ENCODE peak calls at places on chromosome 14, in six cellular contexts. One of them, this sample, is unnamed.

GRCh38 chr14:105938055-105938863 is 411.9 kb downstream of the TMEM121 start:
- DNase-seq in fibroblast of lung: no peak
- DNase-seq in fibroblast of pulmonary artery: no peak
- DNase-seq in mesothelial cell of epicardium: no peak
- DNase-seq in bronchial epithelial cell: no peak
- DNase-seq in CD8-positive, alpha-beta T cell: no peak
- DNase-seq in this sample: no peak

GRCh38 chr14:86015511-86015910 is 485.6 kb downstream of the FLRT2 start:
- DNase-seq in fibroblast of lung: peak; percentile 15
- DNase-seq in fibroblast of pulmonary artery: no peak
- DNase-seq in mesothelial cell of epicardium: no peak
- DNase-seq in bronchial epithelial cell: peak; percentile 8
- DNase-seq in CD8-positive, alpha-beta T cell: no peak
- DNase-seq in this sample: no peak

GRCh38 chr14:21902561-21903199 is 229.1 kb upstream of the OR4E1 start:
- DNase-seq in fibroblast of lung: no peak
- DNase-seq in fibroblast of pulmonary artery: no peak
- DNase-seq in mesothelial cell of epicardium: no peak
- DNase-seq in bronchial epithelial cell: no peak
- DNase-seq in CD8-positive, alpha-beta T cell: peak; percentile 3
- DNase-seq in this sample: peak; percentile 41

GRCh38 chr14:45251912-45252311 is 1.1 kb downstream of the MIS18BP1 start:
- DNase-seq in fibroblast of lung: peak; percentile 29
- DNase-seq in fibroblast of pulmonary artery: peak; percentile 35
- DNase-seq in mesothelial cell of epicardium: no peak
- DNase-seq in bronchial epithelial cell: peak; percentile 40
- DNase-seq in CD8-positive, alpha-beta T cell: no peak
- DNase-seq in this sample: no peak

GRCh38 chr14:92973265-92973797 is 50.4 kb downstream of the CHGA start:
- DNase-seq in fibroblast of lung: peak; percentile 56
- DNase-seq in fibroblast of pulmonary artery: peak; percentile 72
- DNase-seq in mesothelial cell of epicardium: no peak
- DNase-seq in bronchial epithelial cell: peak; percentile 33
- DNase-seq in CD8-positive, alpha-beta T cell: peak; percentile 9
- DNase-seq in this sample: peak; percentile 92

GRCh38 chr14:70731447-70732239 is 77.7 kb downstream of the MAP3K9 start:
- DNase-seq in fibroblast of lung: no peak
- DNase-seq in fibroblast of pulmonary artery: no peak
- DNase-seq in mesothelial cell of epicardium: no peak
- DNase-seq in bronchial epithelial cell: peak; percentile 83
- DNase-seq in CD8-positive, alpha-beta T cell: no peak
- DNase-seq in this sample: no peak

GRCh38 chr14:67620217-67620789 is 583 bp downstream of the ARG2 start:
- DNase-seq in fibroblast of lung: no peak
- DNase-seq in fibroblast of pulmonary artery: peak; percentile 7
- DNase-seq in mesothelial cell of epicardium: no peak
- DNase-seq in bronchial epithelial cell: peak; percentile 17
- DNase-seq in CD8-positive, alpha-beta T cell: no peak
- DNase-seq in this sample: peak; percentile 52

GRCh38 chr14:49594347-49595089 is 4.2 kb upstream of the LRR1 start:
- DNase-seq in fibroblast of lung: peak; percentile 74
- DNase-seq in fibroblast of pulmonary artery: peak; percentile 75
- DNase-seq in mesothelial cell of epicardium: no peak
- DNase-seq in bronchial epithelial cell: peak; percentile 43
- DNase-seq in CD8-positive, alpha-beta T cell: no peak
- DNase-seq in this sample: no peak

GRCh38 chr14:75454963-75455546 is 27.2 kb downstream of the JDP2 start:
- DNase-seq in fibroblast of lung: peak; percentile 77
- DNase-seq in fibroblast of pulmonary artery: peak; percentile 78
- DNase-seq in mesothelial cell of epicardium: no peak
- DNase-seq in bronchial epithelial cell: peak; percentile 29
- DNase-seq in CD8-positive, alpha-beta T cell: no peak
- DNase-seq in this sample: no peak

GRCh38 chr14:69980457-69981414 is 101.5 kb downstream of the SMOC1 start:
- DNase-seq in fibroblast of lung: no peak
- DNase-seq in fibroblast of pulmonary artery: no peak
- DNase-seq in mesothelial cell of epicardium: no peak
- DNase-seq in bronchial epithelial cell: peak; percentile 70
- DNase-seq in CD8-positive, alpha-beta T cell: no peak
- DNase-seq in this sample: no peak

GRCh38 chr14:104100171-104101085 is 14.9 kb downstream of the ASPG start:
- DNase-seq in fibroblast of lung: no peak
- DNase-seq in fibroblast of pulmonary artery: no peak
- DNase-seq in mesothelial cell of epicardium: no peak
- DNase-seq in bronchial epithelial cell: peak; percentile 33
- DNase-seq in CD8-positive, alpha-beta T cell: no peak
- DNase-seq in this sample: peak; percentile 17

GRCh38 chr14:104722938-104723650 is 935 bp upstream of the ADSS1 start:
- DNase-seq in fibroblast of lung: no peak
- DNase-seq in fibroblast of pulmonary artery: no peak
- DNase-seq in mesothelial cell of epicardium: no peak
- DNase-seq in bronchial epithelial cell: no peak
- DNase-seq in CD8-positive, alpha-beta T cell: no peak
- DNase-seq in this sample: no peak

GRCh38 chr14:65224799-65225198 is 122.5 kb upstream of the MAX start:
- DNase-seq in fibroblast of lung: no peak
- DNase-seq in fibroblast of pulmonary artery: peak; percentile 48
- DNase-seq in mesothelial cell of epicardium: no peak
- DNase-seq in bronchial epithelial cell: no peak
- DNase-seq in CD8-positive, alpha-beta T cell: no peak
- DNase-seq in this sample: peak; percentile 48

GRCh38 chr14:51079489-51079888 is 15.4 kb downstream of the TRIM9 start:
- DNase-seq in fibroblast of lung: no peak
- DNase-seq in fibroblast of pulmonary artery: no peak
- DNase-seq in mesothelial cell of epicardium: no peak
- DNase-seq in bronchial epithelial cell: peak; percentile 55
- DNase-seq in CD8-positive, alpha-beta T cell: no peak
- DNase-seq in this sample: no peak

GRCh38 chr14:103880334-103880985 is 33.1 kb upstream of the PPP1R13B start:
- DNase-seq in fibroblast of lung: peak; percentile 85
- DNase-seq in fibroblast of pulmonary artery: peak; percentile 79
- DNase-seq in mesothelial cell of epicardium: no peak
- DNase-seq in bronchial epithelial cell: peak; percentile 26
- DNase-seq in CD8-positive, alpha-beta T cell: no peak
- DNase-seq in this sample: no peak

GRCh38 chr14:43795600-43796228 is 711.4 kb downstream of the FSCB start:
- DNase-seq in fibroblast of lung: peak; percentile 46
- DNase-seq in fibroblast of pulmonary artery: peak; percentile 56
- DNase-seq in mesothelial cell of epicardium: no peak
- DNase-seq in bronchial epithelial cell: no peak
- DNase-seq in CD8-positive, alpha-beta T cell: no peak
- DNase-seq in this sample: no peak

GRCh38 chr14:27411021-27411420 is 813.2 kb upstream of the NOVA1 start:
- DNase-seq in fibroblast of lung: no peak
- DNase-seq in fibroblast of pulmonary artery: no peak
- DNase-seq in mesothelial cell of epicardium: no peak
- DNase-seq in bronchial epithelial cell: no peak
- DNase-seq in CD8-positive, alpha-beta T cell: no peak
- DNase-seq in this sample: no peak

GRCh38 chr14:29078810-29079522 is 312.4 kb downstream of the FOXG1 start:
- DNase-seq in fibroblast of lung: no peak
- DNase-seq in fibroblast of pulmonary artery: peak; percentile 24
- DNase-seq in mesothelial cell of epicardium: no peak
- DNase-seq in bronchial epithelial cell: no peak
- DNase-seq in CD8-positive, alpha-beta T cell: no peak
- DNase-seq in this sample: no peak

GRCh38 chr14:88518592-88519512 is 36.0 kb downstream of the PTPN21 start:
- DNase-seq in fibroblast of lung: peak; percentile 81
- DNase-seq in fibroblast of pulmonary artery: peak; percentile 54
- DNase-seq in mesothelial cell of epicardium: no peak
- DNase-seq in bronchial epithelial cell: peak; percentile 65
- DNase-seq in CD8-positive, alpha-beta T cell: no peak
- DNase-seq in this sample: no peak

GRCh38 chr14:36973806-36974442 is 198.5 kb downstream of the SLC25A21 start:
- DNase-seq in fibroblast of lung: peak; percentile 64
- DNase-seq in fibroblast of pulmonary artery: peak; percentile 35
- DNase-seq in mesothelial cell of epicardium: no peak
- DNase-seq in bronchial epithelial cell: peak; percentile 96
- DNase-seq in CD8-positive, alpha-beta T cell: no peak
- DNase-seq in this sample: no peak

GRCh38 chr14:93303659-93304058 is 29.2 kb downstream of the BTBD7 start:
- DNase-seq in fibroblast of lung: no peak
- DNase-seq in fibroblast of pulmonary artery: peak; percentile 45
- DNase-seq in mesothelial cell of epicardium: no peak
- DNase-seq in bronchial epithelial cell: no peak
- DNase-seq in CD8-positive, alpha-beta T cell: no peak
- DNase-seq in this sample: no peak

GRCh38 chr14:21748869-21749303 is 75.3 kb upstream of the OR4E1 start:
- DNase-seq in fibroblast of lung: peak; percentile 8
- DNase-seq in fibroblast of pulmonary artery: peak; percentile 56
- DNase-seq in mesothelial cell of epicardium: no peak
- DNase-seq in bronchial epithelial cell: peak; percentile 52
- DNase-seq in CD8-positive, alpha-beta T cell: no peak
- DNase-seq in this sample: peak; percentile 60

GRCh38 chr14:90837355-90837754 is 21.1 kb upstream of the TTC7B start:
- DNase-seq in fibroblast of lung: no peak
- DNase-seq in fibroblast of pulmonary artery: no peak
- DNase-seq in mesothelial cell of epicardium: no peak
- DNase-seq in bronchial epithelial cell: no peak
- DNase-seq in CD8-positive, alpha-beta T cell: no peak
- DNase-seq in this sample: no peak

GRCh38 chr14:35400707-35401421 is 3.7 kb downstream of the NFKBIA start:
- DNase-seq in fibroblast of lung: no peak
- DNase-seq in fibroblast of pulmonary artery: peak; percentile 54
- DNase-seq in mesothelial cell of epicardium: no peak
- DNase-seq in bronchial epithelial cell: peak; percentile 68
- DNase-seq in CD8-positive, alpha-beta T cell: peak; percentile 18
- DNase-seq in this sample: no peak

GRCh38 chr14:32507029-32507984 is 178.2 kb downstream of the AKAP6 start:
- DNase-seq in fibroblast of lung: peak; percentile 96
- DNase-seq in fibroblast of pulmonary artery: peak; percentile 77
- DNase-seq in mesothelial cell of epicardium: no peak
- DNase-seq in bronchial epithelial cell: peak; percentile 98
- DNase-seq in CD8-positive, alpha-beta T cell: no peak
- DNase-seq in this sample: no peak

GRCh38 chr14:99393059-99393655 is 87.5 kb downstream of the SETD3 start:
- DNase-seq in fibroblast of lung: peak; percentile 36
- DNase-seq in fibroblast of pulmonary artery: peak; percentile 51
- DNase-seq in mesothelial cell of epicardium: no peak
- DNase-seq in bronchial epithelial cell: peak; percentile 40
- DNase-seq in CD8-positive, alpha-beta T cell: no peak
- DNase-seq in this sample: peak; percentile 68

GRCh38 chr14:92586001-92586947 is 72.7 kb downstream of the RIN3 start:
- DNase-seq in fibroblast of lung: peak; percentile 99
- DNase-seq in fibroblast of pulmonary artery: peak; percentile 96
- DNase-seq in mesothelial cell of epicardium: no peak
- DNase-seq in bronchial epithelial cell: no peak
- DNase-seq in CD8-positive, alpha-beta T cell: no peak
- DNase-seq in this sample: no peak

GRCh38 chr14:32998433-32998832 is 59.8 kb downstream of the NPAS3 start:
- DNase-seq in fibroblast of lung: peak; percentile 36
- DNase-seq in fibroblast of pulmonary artery: peak; percentile 48
- DNase-seq in mesothelial cell of epicardium: no peak
- DNase-seq in bronchial epithelial cell: peak; percentile 26
- DNase-seq in CD8-positive, alpha-beta T cell: no peak
- DNase-seq in this sample: no peak

GRCh38 chr14:30243157-30243556 is 315.5 kb upstream of the PRKD1 start:
- DNase-seq in fibroblast of lung: no peak
- DNase-seq in fibroblast of pulmonary artery: no peak
- DNase-seq in mesothelial cell of epicardium: no peak
- DNase-seq in bronchial epithelial cell: no peak
- DNase-seq in CD8-positive, alpha-beta T cell: no peak
- DNase-seq in this sample: no peak

DNA sequence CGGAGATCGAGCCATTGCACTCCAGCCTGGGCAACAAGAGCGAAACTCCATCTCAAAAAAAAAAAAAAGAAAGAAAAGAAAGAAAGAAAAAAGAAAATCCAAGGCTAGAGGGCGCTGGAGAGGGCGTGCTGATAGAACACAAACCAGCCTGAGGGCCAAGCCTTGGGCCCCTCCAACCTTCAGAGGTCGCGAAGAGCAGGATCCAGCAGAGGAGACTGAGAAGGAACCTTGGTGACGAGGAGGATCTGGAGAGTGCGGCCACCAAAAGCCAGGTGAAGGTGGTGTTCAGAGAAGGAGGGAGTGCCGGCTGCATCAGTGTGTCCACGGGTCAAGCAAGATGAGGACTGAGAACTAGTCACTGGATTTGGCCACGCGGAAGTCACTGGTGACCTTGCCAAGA is 4.1 kb upstream of the DYNC1H1 start:
- DNase-seq in fibroblast of lung: no peak
- DNase-seq in fibroblast of pulmonary artery: peak; percentile 42
- DNase-seq in mesothelial cell of epicardium: no peak
- DNase-seq in bronchial epithelial cell: no peak
- DNase-seq in CD8-positive, alpha-beta T cell: no peak
- DNase-seq in this sample: no peak
- TF ChIP-seq CTCF in fibroblast of lung: peak; percentile 58
- TF ChIP-seq CTCF in fibroblast of pulmonary artery: peak; percentile 50
- TF ChIP-seq CTCF in mesothelial cell of epicardium: no peak
- TF ChIP-seq CTCF in bronchial epithelial cell: peak; percentile 64
- TF ChIP-seq CTCF in CD8-positive, alpha-beta T cell: no peak
- TF ChIP-seq CTCF in this sample: peak; percentile 25

GRCh38 chr14:58826845-58827686 is 189.3 kb downstream of the DACT1 start:
- DNase-seq in fibroblast of lung: no peak
- DNase-seq in fibroblast of pulmonary artery: no peak
- DNase-seq in mesothelial cell of epicardium: no peak
- DNase-seq in bronchial epithelial cell: no peak
- DNase-seq in CD8-positive, alpha-beta T cell: no peak
- DNase-seq in this sample: no peak
- TF ChIP-seq CTCF in fibroblast of lung: peak; percentile 37
- TF ChIP-seq CTCF in fibroblast of pulmonary artery: peak; percentile 28
- TF ChIP-seq CTCF in mesothelial cell of epicardium: peak; percentile 86
- TF ChIP-seq CTCF in bronchial epithelial cell: no peak
- TF ChIP-seq CTCF in CD8-positive, alpha-beta T cell: no peak
- TF ChIP-seq CTCF in this sample: peak; percentile 90

GRCh38 chr14:41022932-41023331 is 583.7 kb upstream of the LRFN5 start:
- DNase-seq in fibroblast of lung: no peak
- DNase-seq in fibroblast of pulmonary artery: peak; percentile 6
- DNase-seq in mesothelial cell of epicardium: no peak
- DNase-seq in bronchial epithelial cell: peak; percentile 38
- DNase-seq in CD8-positive, alpha-beta T cell: no peak
- DNase-seq in this sample: no peak
- TF ChIP-seq CTCF in fibroblast of lung: no peak
- TF ChIP-seq CTCF in fibroblast of pulmonary artery: no peak
- TF ChIP-seq CTCF in mesothelial cell of epicardium: no peak
- TF ChIP-seq CTCF in bronchial epithelial cell: no peak
- TF ChIP-seq CTCF in CD8-positive, alpha-beta T cell: no peak
- TF ChIP-seq CTCF in this sample: no peak

DNA sequence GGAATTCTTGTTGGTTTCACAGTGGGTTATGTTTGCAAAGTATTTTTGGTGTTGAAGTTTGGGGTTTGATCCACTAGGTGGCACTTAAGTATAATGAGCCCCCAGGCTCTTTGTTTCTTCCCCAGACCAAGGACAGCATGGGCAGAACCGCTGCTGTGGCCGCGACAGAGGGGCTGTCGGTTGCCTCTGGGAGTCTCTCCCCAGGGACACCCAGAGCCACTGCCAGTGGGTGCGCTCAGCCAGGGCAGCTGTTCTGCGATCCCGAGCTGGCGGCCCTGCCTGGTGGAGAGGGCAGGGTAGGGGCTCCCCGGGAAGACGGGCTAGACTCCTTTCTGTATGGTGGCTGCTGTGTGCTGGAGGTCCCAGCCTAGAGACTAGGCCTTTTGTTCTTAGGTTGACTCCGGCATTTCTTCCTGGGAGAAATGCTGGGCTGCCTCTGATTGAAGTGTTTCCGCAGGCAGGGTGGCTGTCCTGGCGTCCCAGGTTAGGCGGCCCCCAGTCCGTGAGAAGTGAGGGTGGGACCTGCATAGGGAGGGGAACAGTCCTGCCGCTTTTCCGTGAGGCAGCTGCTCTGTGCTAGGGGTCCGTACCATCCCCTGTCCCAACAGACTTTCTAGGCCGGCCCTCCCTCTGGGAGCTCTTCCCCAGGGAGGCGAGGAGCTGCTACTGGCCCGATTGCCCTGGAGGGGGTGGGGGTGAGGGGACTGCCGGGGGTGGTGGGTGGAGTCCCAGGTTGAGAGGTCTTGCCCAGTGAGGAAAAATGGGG is 253.1 kb upstream of the PELI2 start:
- DNase-seq in fibroblast of lung: no peak
- DNase-seq in fibroblast of pulmonary artery: no peak
- DNase-seq in mesothelial cell of epicardium: no peak
- DNase-seq in bronchial epithelial cell: no peak
- DNase-seq in CD8-positive, alpha-beta T cell: no peak
- DNase-seq in this sample: peak; percentile 46
- TF ChIP-seq CTCF in fibroblast of lung: no peak
- TF ChIP-seq CTCF in fibroblast of pulmonary artery: no peak
- TF ChIP-seq CTCF in mesothelial cell of epicardium: no peak
- TF ChIP-seq CTCF in bronchial epithelial cell: no peak
- TF ChIP-seq CTCF in CD8-positive, alpha-beta T cell: no peak
- TF ChIP-seq CTCF in this sample: peak; percentile 59

This sample was measured in glutamatergic neuron.